ENCODE peak calls at places on chromosomes 4 and X, in six cellular contexts. N is GM04504, C is HEK293T, Z is T follicular helper cell, V is endothelial cell, W is astrocyte of the spinal cord. J is an unnamed sample.

GRCh38 chr4:41701961-41702360 is 46.6 kb downstream of the PHOX2B start:
- DNase-seq in N (no peak), C (no peak), Z (no peak), V (no peak), W (no peak), J (no peak)

GRCh38 chr4:13524504-13525243 is 19.6 kb downstream of the NKX3-2 start:
- DNase-seq in N (no peak), C (no peak), Z (no peak), V (no peak), W (peak; percentile 35), J (no peak)

GRCh38 chr4:75741027-75741426 is 16.6 kb downstream of the USO1 start:
- DNase-seq in N (no peak), C (no peak), Z (no peak), V (no peak), W (no peak), J (no peak)

GRCh38 chrX:129678176-129678880 is 23.6 kb upstream of the APLN start:
- DNase-seq in N (no peak), C (no peak), Z (peak; percentile 29), V (no peak), W (no peak), J (peak; percentile 31)

GRCh38 chr4:41129128-41129754 is 85.1 kb downstream of the APBB2 start:
- DNase-seq in N (no peak), C (no peak), Z (no peak), V (no peak), W (no peak), J (no peak)

GRCh38 chr4:25307596-25307995 is 5.0 kb upstream of the ZCCHC4 start:
- DNase-seq in N (no peak), C (no peak), Z (no peak), V (no peak), W (no peak), J (no peak)

GRCh38 chr4:1813915-1814314 is 20.8 kb downstream of the FGFR3 start:
- DNase-seq in N (no peak), C (no peak), Z (no peak), V (no peak), W (no peak), J (no peak)

GRCh38 chrX:119399772-119400101 is 601 bp downstream of the SLC25A43 start:
- DNase-seq in N (no peak), C (no peak), Z (no peak), V (peak; percentile 3), W (peak; percentile 24), J (no peak)

GRCh38 chr4:34486964-34487363 is 1757.3 kb downstream of the ARAP2 start:
- DNase-seq in N (no peak), C (no peak), Z (no peak), V (no peak), W (no peak), J (no peak)

GRCh38 chrX:13899607-13900006 is 82.7 kb upstream of the GPM6B start:
- DNase-seq in N (peak; percentile 35), C (no peak), Z (no peak), V (no peak), W (peak; percentile 67), J (no peak)

GRCh38 chrX:133670394-133670793 is 255.1 kb upstream of the GPC4 start:
- DNase-seq in N (no peak), C (peak; percentile 64), Z (no peak), V (peak; percentile 11), W (peak; percentile 50), J (peak; percentile 11)

GRCh38 chrX:111168314-111168713 is 72.3 kb downstream of the PAK3 start:
- DNase-seq in N (no peak), C (peak; percentile 24), Z (no peak), V (peak; percentile 7), W (no peak), J (peak; percentile 0)

GRCh38 chr4:56099378-56099786 is 150.6 kb downstream of the CEP135 start:
- DNase-seq in N (no peak), C (no peak), Z (no peak), V (no peak), W (peak; percentile 69), J (no peak)

GRCh38 chrX:154014429-154015380 is 5.0 kb downstream of the IRAK1 start:
- DNase-seq in N (no peak), C (no peak), Z (no peak), V (no peak), W (no peak), J (no peak)

GRCh38 chr4:43992552-43992951 is 456.1 kb downstream of the KCTD8 start:
- DNase-seq in N (no peak), C (no peak), Z (no peak), V (no peak), W (no peak), J (no peak)

GRCh38 chr4:130197946-130198345 is 1102.0 kb downstream of the C4orf33 start:
- DNase-seq in N (no peak), C (no peak), Z (no peak), V (no peak), W (no peak), J (no peak)

GRCh38 chr4:138485498-138485897 is 243.3 kb upstream of the SLC7A11 start:
- DNase-seq in N (no peak), C (no peak), Z (no peak), V (no peak), W (no peak), J (no peak)

GRCh38 chr4:170529760-170530440 is 440.1 kb upstream of the AADAT start:
- DNase-seq in N (no peak), C (no peak), Z (no peak), V (no peak), W (peak; percentile 1), J (no peak)

GRCh38 chrX:19072372-19072771 is 49.9 kb downstream of the ADGRG2 start:
- DNase-seq in N (no peak), C (no peak), Z (no peak), V (no peak), W (no peak), J (no peak)

GRCh38 chr4:150232029-150232428 is 153.8 kb downstream of the DCLK2 start:
- DNase-seq in N (no peak), C (no peak), Z (no peak), V (no peak), W (no peak), J (no peak)

GRCh38 chr4:54942735-54943134 is 182.7 kb downstream of the KDR start:
- DNase-seq in N (no peak), C (no peak), Z (peak; percentile 23), V (no peak), W (no peak), J (no peak)

GRCh38 chrX:114097866-114098265 is 486.0 kb upstream of the HTR2C start:
- DNase-seq in N (no peak), C (no peak), Z (no peak), V (no peak), W (no peak), J (no peak)

J was measured in SW 1271.